ENCODE peak calls at places on chromosome 13, in seven cellular contexts. L is keratinocyte, C is ascending aorta, U is tibial artery, Q is A549, Z is vagina, X is fibroblast of lung. A is an unnamed sample.

GRCh38 chr13:37495046-37495445 is 103.5 kb downstream of the POSTN start:
- DNase-seq in L (no peak), C (no peak), U (no peak), Q (no peak), Z (no peak), X (peak; percentile 74), A (no peak)

GRCh38 chr13:35995136-35995535 is 136.0 kb downstream of the DCLK1 start:
- DNase-seq in L (no peak), C (no peak), U (no peak), Q (no peak), Z (no peak), X (no peak), A (no peak)

GRCh38 chr13:112877066-112877465 is 91.9 kb upstream of the MCF2L start:
- DNase-seq in L (no peak), C (no peak), U (no peak), Q (no peak), Z (no peak), X (no peak), A (no peak)

GRCh38 chr13:31733066-31733465 is 6.3 kb upstream of the RXFP2 start:
- DNase-seq in L (no peak), C (no peak), U (no peak), Q (no peak), Z (no peak), X (peak; percentile 11), A (no peak)

GRCh38 chr13:95002968-95003813 is 290.8 kb upstream of the SOX21 start:
- DNase-seq in L (no peak), C (no peak), U (no peak), Q (no peak), Z (no peak), X (no peak), A (no peak)

GRCh38 chr13:81197483-81197882 is 856.6 kb upstream of the SPRY2 start:
- DNase-seq in L (no peak), C (no peak), U (no peak), Q (no peak), Z (no peak), X (no peak), A (no peak)

GRCh38 chr13:41649659-41650058 is 192.3 kb downstream of the RGCC start:
- DNase-seq in L (no peak), C (no peak), U (no peak), Q (no peak), Z (no peak), X (peak; percentile 36), A (no peak)

GRCh38 chr13:75770164-75771145 is 134.3 kb downstream of the LMO7 start:
- DNase-seq in L (no peak), C (no peak), U (no peak), Q (no peak), Z (no peak), X (peak; percentile 56), A (no peak)

GRCh38 chr13:109816979-109817275 is 30.5 kb upstream of the IRS2 start:
- DNase-seq in L (no peak), C (no peak), U (no peak), Q (no peak), Z (no peak), X (peak; percentile 86), A (no peak)

GRCh38 chr13:113129921-113130750 is 7.5 kb downstream of the F10 start:
- DNase-seq in L (no peak), C (peak; percentile 59), U (no peak), Q (no peak), Z (peak; percentile 58), X (peak; percentile 31), A (no peak)

DNA sequence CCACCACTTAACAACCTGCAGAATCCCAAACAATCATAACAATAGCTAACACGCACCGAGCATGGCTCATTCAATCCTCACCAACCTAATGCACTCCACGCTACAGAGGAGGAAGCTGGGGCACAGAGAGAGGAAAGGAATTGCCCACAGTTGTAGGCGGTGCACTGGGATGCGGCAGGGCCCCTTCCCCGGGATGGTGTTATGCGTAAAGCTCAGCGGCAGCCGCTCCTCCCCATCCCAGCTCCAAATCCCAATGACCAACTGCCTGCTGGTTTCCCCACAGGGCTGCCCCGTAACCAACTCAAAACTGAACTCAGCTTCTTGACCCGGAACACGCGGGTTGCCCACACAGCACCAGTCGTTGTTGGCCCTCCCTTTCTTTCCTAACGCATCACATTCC is 42.2 kb downstream of the SERP2 start:
- DNase-seq in L (no peak), C (no peak), U (no peak), Q (no peak), Z (no peak), X (no peak), A (no peak)
- H3K4me1 ChIP-seq in L (no peaks in the 10 kb centered on the region), C (no peaks in the 10 kb centered on the region), U (no peaks in the 10 kb centered on the region), Q (no peaks in the 10 kb centered on the region), Z (no peaks in the 10 kb centered on the region), X (no peaks in the 10 kb centered on the region), A (no peaks in the 10 kb centered on the region)

GRCh38 chr13:50512602-50513527 is 330.6 kb downstream of the DLEU7 start:
- DNase-seq in L (no peak), C (peak; percentile 79), U (peak; percentile 59), Q (no peak), Z (no peak), X (peak; percentile 72), A (peak; percentile 65)
- TF ChIP-seq CTCF in L (no peak), C (no peak), U (no peak), Q (no peak), Z (no peak), X (no peak), A (peak; percentile 19)

GRCh38 chr13:33108620-33109019 is 92.4 kb downstream of the KL start:
- DNase-seq in L (no peak), C (no peak), U (no peak), Q (no peak), Z (no peak), X (peak; percentile 69), A (no peak)
- H3K4me1 ChIP-seq in L (no peaks in the 10 kb centered on the region), C (peaks cover 24% of the 10 kb centered on the region), U (peaks cover 41% of the 10 kb centered on the region), Q (no peaks in the 10 kb centered on the region), Z (peaks cover 50% of the 10 kb centered on the region), X (peaks cover 47% of the 10 kb centered on the region), A (peaks cover 54% of the 10 kb centered on the region)

GRCh38 chr13:24670174-24670573 is 10.0 kb upstream of the ATP12A start:
- DNase-seq in L (no peak), C (no peak), U (no peak), Q (no peak), Z (no peak), X (no peak), A (no peak)
- TF ChIP-seq CTCF in L (no peak), C (no peak), U (no peak), Q (no peak), Z (no peak), X (no peak), A (no peak)

A was measured in heart right ventricle.